ENCODE peak calls at places on chromosomes 13 and 19, in eight cellular contexts. M is AG04450, H is SK-N-SH, R is pancreas, V is stomach, E is neuronal stem cell, N is A549, W is hepatocyte. A is an unnamed sample.
A peak's percentile ranks its signal among the peaks of the same experiment; 100 is the strongest.

GRCh38 chr13:33205804-33206221 is 79.7 kb downstream of the STARD13 start:
- DNase-seq in M (no peak), H (peak; percentile 33), R (peak; percentile 51), V (no peak), E (no peak), N (no peak), W (no peak), A (no peak)

GRCh38 chr19:20513179-20513934 is 52.2 kb downstream of the ZNF737 start:
- DNase-seq in M (no peak), H (no peak), R (no peak), V (no peak), E (no peak), N (no peak), W (peak; percentile 7), A (no peak)

GRCh38 chr19:8305798-8306197 is 2.4 kb downstream of the CD320 start:
- DNase-seq in M (no peak), H (no peak), R (no peak), V (no peak), E (no peak), N (no peak), W (no peak), A (no peak)

GRCh38 chr19:37817180-37817911 is 38.0 kb upstream of the ZNF573 start:
- DNase-seq in M (no peak), H (peak; percentile 86), R (peak; percentile 75), V (peak; percentile 33), E (peak; percentile 63), N (no peak), W (peak; percentile 78), A (peak; percentile 76)

GRCh38 chr19:17542042-17542441 is 13.4 kb upstream of the COLGALT1 start:
- DNase-seq in M (no peak), H (no peak), R (no peak), V (no peak), E (no peak), N (no peak), W (no peak), A (no peak)

GRCh38 chr19:7830272-7830771 is 304 bp downstream of the EVI5L start:
- DNase-seq in M (no peak), H (no peak), R (peak; percentile 45), V (no peak), E (no peak), N (no peak), W (no peak), A (peak; percentile 73)

GRCh38 chr19:54162241-54162805 is 2.8 kb upstream of the LENG1 start:
- DNase-seq in M (no peak), H (peak; percentile 79), R (peak; percentile 85), V (peak; percentile 95), E (no peak), N (peak; percentile 89), W (peak; percentile 91), A (peak; percentile 88)

GRCh38 chr13:113355621-113356020 is 8.3 kb downstream of the GRTP1 start:
- DNase-seq in M (no peak), H (no peak), R (no peak), V (no peak), E (no peak), N (no peak), W (no peak), A (no peak)

GRCh38 chr19:49327878-49328544 is 3.0 kb upstream of the SLC6A16 start:
- DNase-seq in M (no peak), H (no peak), R (no peak), V (no peak), E (no peak), N (peak; percentile 51), W (no peak), A (peak; percentile 7)

GRCh38 chr13:113413898-113414282 is 39.4 kb downstream of the ADPRHL1 start:
- DNase-seq in M (no peak), H (no peak), R (no peak), V (peak; percentile 46), E (no peak), N (no peak), W (no peak), A (peak; percentile 92)

GRCh38 chr19:58033741-58034475 is at the start of gene ZSCAN1:
- DNase-seq in M (no peak), H (peak; percentile 92), R (peak; percentile 80), V (peak; percentile 40), E (peak; percentile 94), N (no peak), W (peak; percentile 97), A (no peak)

GRCh38 chr13:21685485-21686064 is 14.7 kb downstream of the FGF9 start:
- DNase-seq in M (no peak), H (no peak), R (no peak), V (no peak), E (no peak), N (no peak), W (no peak), A (no peak)

GRCh38 chr19:31500921-31501320 is 151.7 kb upstream of the TSHZ3 start:
- DNase-seq in M (no peak), H (no peak), R (no peak), V (no peak), E (no peak), N (no peak), W (no peak), A (no peak)

GRCh38 chr19:46480409-46480808 is 9.0 kb upstream of the PNMA8A start:
- DNase-seq in M (peak; percentile 70), H (no peak), R (no peak), V (no peak), E (no peak), N (no peak), W (peak; percentile 81), A (no peak)

GRCh38 chr13:28503182-28503980 is 8.5 kb upstream of the FLT1 start:
- DNase-seq in M (no peak), H (no peak), R (no peak), V (no peak), E (no peak), N (no peak), W (no peak), A (no peak)

GRCh38 chr13:34085199-34085598 is 267.2 kb downstream of the RFC3 start:
- DNase-seq in M (no peak), H (no peak), R (no peak), V (no peak), E (no peak), N (no peak), W (no peak), A (no peak)

GRCh38 chr19:14082675-14082960 is 3.0 kb downstream of the C19orf67 start:
- DNase-seq in M (no peak), H (no peak), R (no peak), V (no peak), E (no peak), N (no peak), W (no peak), A (no peak)
- H3K4me3 ChIP-seq in M (no peak overlapping the region), H (peak overlapping the region; percentile 77), R (peak overlapping the region; percentile 64), V (no peak overlapping the region), E (no peak overlapping the region), N (no peak overlapping the region), W (no peak overlapping the region), A (peak overlapping the region; percentile 95)

GRCh38 chr19:6535558-6536137 is 4.8 kb downstream of the TNFSF9 start:
- DNase-seq in M (no peak), H (no peak), R (no peak), V (no peak), E (no peak), N (no peak), W (no peak), A (no peak)

GRCh38 chr19:6534451-6535093 is 3.7 kb downstream of the TNFSF9 start:
- DNase-seq in M (no peak), H (no peak), R (no peak), V (no peak), E (no peak), N (no peak), W (no peak), A (no peak)

GRCh38 chr19:6532244-6532999 is 1.6 kb downstream of the TNFSF9 start:
- DNase-seq in M (no peak), H (no peak), R (no peak), V (no peak), E (no peak), N (peak; percentile 45), W (no peak), A (no peak)

GRCh38 chr19:6533000-6533328 is 2.1 kb downstream of the TNFSF9 start:
- DNase-seq in M (no peak), H (no peak), R (no peak), V (no peak), E (no peak), N (no peak), W (no peak), A (no peak)

DNA sequence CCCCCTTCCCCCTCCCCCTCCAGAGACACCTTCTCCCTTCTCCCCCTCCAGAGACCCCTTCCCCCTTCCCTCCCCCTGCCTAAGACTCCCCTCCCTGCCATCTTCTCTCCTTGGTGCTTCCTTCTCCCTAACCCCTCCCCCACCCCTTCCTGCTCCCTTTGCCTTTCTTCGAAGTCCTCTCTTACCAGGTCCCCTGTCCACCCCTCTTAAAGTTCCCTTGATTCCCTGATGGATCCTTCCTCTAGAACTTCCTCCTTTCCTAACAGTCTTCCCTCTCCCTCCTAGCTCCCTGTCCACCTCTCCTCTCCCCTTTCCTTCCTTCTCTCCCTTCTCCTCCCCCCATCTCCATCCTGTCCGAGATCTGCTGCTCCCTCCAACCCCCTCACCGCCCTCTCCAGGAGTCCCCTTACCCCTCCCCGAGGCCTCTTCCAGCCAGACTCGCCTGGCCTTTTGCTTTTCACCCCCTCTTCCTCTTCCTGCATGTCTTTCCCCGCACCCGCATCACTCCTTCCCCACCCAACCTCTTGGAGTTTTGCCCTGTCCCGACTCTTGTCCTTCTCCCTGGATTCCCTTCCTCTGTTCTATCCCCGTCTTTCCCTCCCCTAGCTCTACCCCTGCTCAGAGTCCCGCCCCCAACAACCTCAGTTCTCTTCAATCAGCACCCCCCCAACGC is 3.1 kb downstream of the TNFSF9 start:
- DNase-seq in M (no peak), H (no peak), R (no peak), V (no peak), E (no peak), N (no peak), W (no peak), A (no peak)
- H3K27ac ChIP-seq in M (no peak overlapping the region), H (no peak overlapping the region), R (no peak overlapping the region), V (no peak overlapping the region), E (no peak overlapping the region), N (no peak overlapping the region), W (no peak overlapping the region), A (no peak overlapping the region)

GRCh38 chr19:51472607-51473006 is 5.7 kb upstream of the CEACAM18 start:
- DNase-seq in M (no peak), H (no peak), R (no peak), V (no peak), E (no peak), N (no peak), W (no peak), A (no peak)

GRCh38 chr19:51469629-51470028 is 8.7 kb upstream of the CEACAM18 start:
- DNase-seq in M (no peak), H (no peak), R (no peak), V (peak; percentile 2), E (no peak), N (no peak), W (no peak), A (no peak)

GRCh38 chr19:51469162-51469561 is 9.2 kb upstream of the CEACAM18 start:
- DNase-seq in M (no peak), H (no peak), R (no peak), V (peak; percentile 15), E (no peak), N (no peak), W (no peak), A (no peak)

GRCh38 chr19:51471527-51471926 is 6.8 kb upstream of the CEACAM18 start:
- DNase-seq in M (no peak), H (no peak), R (no peak), V (no peak), E (no peak), N (no peak), W (no peak), A (no peak)

GRCh38 chr19:51470966-51471365 is 7.4 kb upstream of the CEACAM18 start:
- DNase-seq in M (no peak), H (no peak), R (no peak), V (no peak), E (no peak), N (no peak), W (no peak), A (no peak)
- H3K4me3 ChIP-seq in M (no peak overlapping the region), H (no peak overlapping the region), R (no peak overlapping the region), V (no peak overlapping the region), E (no peak overlapping the region), N (no peak overlapping the region), W (no peak overlapping the region), A (no peak overlapping the region)

GRCh38 chr13:101988140-101988539 is 413.7 kb downstream of the FGF14 start:
- DNase-seq in M (no peak), H (no peak), R (no peak), V (no peak), E (no peak), N (no peak), W (no peak), A (no peak)
- H3K27ac ChIP-seq in M (no peak overlapping the region), H (no peak overlapping the region), R (no peak overlapping the region), V (no peak overlapping the region), E (no peak overlapping the region), N (no peak overlapping the region), W (no peak overlapping the region), A (no peak overlapping the region)

A was measured in coronary artery.